ENCODE peak calls at places on chromosomes 16 and 17, in four cellular contexts. Y is K562, Q is GM12891, P is GM12878. I is an unnamed sample.
A peak's percentile ranks its signal among the peaks of the same experiment; 100 is the strongest.

GRCh38 chr17:50280801-50281441 is 6.7 kb downstream of the TMEM92 start:
- DNase-seq in P (no peak), Y (no peak), Q (no peak), I (no peak)

GRCh38 chr16:80824623-80825364 is 20.4 kb upstream of the CDYL2 start:
- DNase-seq in P (peak; percentile 7), Y (peak; percentile 46), Q (no peak), I (no peak)

GRCh38 chr17:47685556-47686275 is 8.2 kb upstream of the TBKBP1 start:
- DNase-seq in P (no peak), Y (no peak), Q (no peak), I (no peak)

GRCh38 chr17:65638221-65638940 is 76.9 kb upstream of the AXIN2 start:
- DNase-seq in Y (no peak), P (no peak), Q (no peak), I (no peak)

GRCh38 chr17:17740627-17741237 is 59.5 kb downstream of the RAI1 start:
- DNase-seq in Y (no peak), P (no peak), Q (no peak), I (no peak)

GRCh38 chr17:45425125-45425983 is 7.3 kb downstream of the ARHGAP27 start:
- DNase-seq in P (no peak), Y (peak; percentile 77), Q (no peak), I (peak; percentile 82)

GRCh38 chr16:3175157-3176153 is 12.5 kb upstream of the OR1F1 start:
- DNase-seq in Q (no peak), Y (peak; percentile 57), P (no peak), I (no peak)

GRCh38 chr17:3827124-3827773 is 18.8 kb downstream of the NCBP3 start:
- DNase-seq in P (no peak), Y (peak; percentile 41), Q (no peak), I (no peak)

GRCh38 chr16:89880477-89881367 is 7.3 kb downstream of the TCF25 start:
- DNase-seq in Y (no peak), Q (no peak), P (no peak), I (no peak)

GRCh38 chr16:29710227-29711219 is 31.5 kb downstream of the QPRT start:
- DNase-seq in P (no peak), Q (no peak), Y (peak; percentile 39), I (no peak)

GRCh38 chr16:85641776-85642176 is 28.7 kb downstream of the GSE1 start:
- DNase-seq in Y (no peak), Q (no peak), P (no peak), I (no peak)

GRCh38 chr16:73711441-73712080 is 585.1 kb upstream of the PSMD7 start:
- DNase-seq in Q (no peak), P (no peak), Y (no peak), I (no peak)

GRCh38 chr16:10846213-10846998 is 27.8 kb upstream of the TVP23A start:
- DNase-seq in P (no peak), Q (no peak), Y (no peak), I (peak; percentile 29)

GRCh38 chr16:75074920-75075687 is 41.5 kb downstream of the LDHD start:
- DNase-seq in Q (peak; percentile 59), P (peak; percentile 96), Y (peak; percentile 71), I (peak; percentile 86)

GRCh38 chr16:72242757-72243156 is 70.8 kb upstream of the PMFBP1 start:
- DNase-seq in Q (no peak), P (no peak), Y (no peak), I (no peak)
- TF ChIP-seq POLR2AphosphoS5 in Q (no peak), P (no peak), Y (no peak), I (no peak)

GRCh38 chr16:79417465-79418093 is 183.0 kb downstream of the MAF start:
- DNase-seq in P (no peak), Q (no peak), Y (no peak), I (no peak)
- TF ChIP-seq SPI1 in P (no peak), Q (no peak), Y (no peak), I (no peak)

GRCh38 chr17:40552806-40553693 is 12.2 kb downstream of the CCR7 start:
- DNase-seq in Y (no peak), Q (no peak), P (no peak), I (no peak)

GRCh38 chr17:40548982-40549680 is 16.1 kb downstream of the CCR7 start:
- DNase-seq in Y (no peak), P (no peak), Q (no peak), I (no peak)

GRCh38 chr17:40550608-40551007 is 14.7 kb downstream of the CCR7 start:
- DNase-seq in Y (no peak), Q (no peak), P (no peak), I (no peak)

GRCh38 chr17:40551874-40552768 is 13.2 kb downstream of the CCR7 start:
- DNase-seq in Q (no peak), Y (no peak), P (no peak), I (no peak)

GRCh38 chr17:40551091-40551873 is 14.0 kb downstream of the CCR7 start:
- DNase-seq in Y (no peak), Q (no peak), P (no peak), I (no peak)
- TF ChIP-seq POLR2AphosphoS5 in Y (no peak), Q (peak; percentile 51), P (peak; percentile 36), I (no peak)

GRCh38 chr17:55664287-55664686 is 58.4 kb downstream of the TMEM100 start:
- DNase-seq in Y (no peak), Q (peak; percentile 9), P (peak; percentile 17), I (peak; percentile 82)

GRCh38 chr17:55666810-55667209 is 55.9 kb downstream of the TMEM100 start:
- DNase-seq in P (no peak), Q (no peak), Y (no peak), I (peak; percentile 32)

GRCh38 chr17:55672585-55673501 is 49.8 kb downstream of the TMEM100 start:
- DNase-seq in Q (no peak), P (no peak), Y (no peak), I (peak; percentile 63)

GRCh38 chr17:55663395-55663794 is 59.3 kb downstream of the TMEM100 start:
- DNase-seq in Y (no peak), Q (no peak), P (no peak), I (no peak)

GRCh38 chr17:55668581-55668980 is 54.1 kb downstream of the TMEM100 start:
- DNase-seq in Q (no peak), Y (no peak), P (no peak), I (no peak)
- TF ChIP-seq SPI1 in Q (no peak), Y (no peak), P (no peak), I (no peak)

I was measured in HL-60.